ENCODE peak calls at places on chromosomes 5 and 9, in eight cellular contexts. A is substantia nigra, X is small intestine, Q is ovary, P is transverse colon, T is thoracic aorta, Z is Peyer's patch, W is RWPE1. N is an unnamed sample.

GRCh38 chr5:145347026-145347616 is 488.0 kb downstream of the PRELID2 start:
- DNase-seq in A (no peak), X (peak; percentile 23), Q (no peak), P (no peak), T (no peak), Z (no peak), W (peak; percentile 20), N (no peak)

GRCh38 chr9:70589571-70590263 is 175.3 kb upstream of the KLF9 start:
- DNase-seq in A (no peak), X (no peak), Q (no peak), P (no peak), T (peak; percentile 38), Z (no peak), W (no peak), N (no peak)

GRCh38 chr5:77486344-77486962 is 5.7 kb downstream of the WDR41 start:
- DNase-seq in A (no peak), X (no peak), Q (no peak), P (no peak), T (no peak), Z (no peak), W (peak; percentile 44), N (no peak)

GRCh38 chr5:140882591-140882899 is 621 bp downstream of the PCDHA13 start:
- DNase-seq in A (no peak), X (no peak), Q (no peak), P (no peak), T (no peak), Z (no peak), W (peak; percentile 62), N (no peak)

GRCh38 chr5:170757182-170757601 is 26.3 kb upstream of the GABRP start:
- DNase-seq in A (no peak), X (peak; percentile 93), Q (no peak), P (no peak), T (no peak), Z (no peak), W (no peak), N (no peak)

GRCh38 chr9:136328011-136328621 is 777 bp downstream of the GPSM1 start:
- DNase-seq in A (peak; percentile 97), X (no peak), Q (peak; percentile 77), P (no peak), T (no peak), Z (no peak), W (peak; percentile 77), N (no peak)

GRCh38 chr5:430214-430925 is 12.6 kb upstream of the EXOC3 start:
- DNase-seq in A (no peak), X (no peak), Q (no peak), P (no peak), T (no peak), Z (no peak), W (no peak), N (no peak)

GRCh38 chr9:88007291-88007650 is 32.9 kb upstream of the CDK20 start:
- DNase-seq in A (no peak), X (no peak), Q (no peak), P (no peak), T (no peak), Z (no peak), W (no peak), N (no peak)

DNA sequence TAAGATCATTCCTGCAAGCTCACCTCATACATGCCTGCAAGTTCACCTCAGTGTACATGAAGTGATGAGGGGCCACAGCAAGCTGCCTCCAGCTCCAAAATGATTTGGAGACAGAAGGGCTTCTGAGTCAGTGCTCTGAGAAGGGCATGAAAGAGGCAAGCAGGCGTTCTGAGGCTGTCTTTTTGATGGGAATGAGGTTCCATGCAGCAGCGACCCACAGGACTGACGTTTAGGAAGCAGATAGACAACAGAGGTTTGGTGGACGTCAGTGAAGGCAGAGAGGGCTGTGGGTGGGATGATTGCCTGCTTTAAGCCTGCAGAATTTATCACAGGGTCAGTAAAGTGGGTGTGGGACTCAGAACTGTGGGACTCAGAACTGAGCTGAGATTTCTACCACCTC is 8.9 kb upstream of the SMIM32 start:
- DNase-seq in A (no peak), X (no peak), Q (no peak), P (no peak), T (no peak), Z (no peak), W (no peak), N (no peak)
- H3K27ac ChIP-seq in A (no peak overlapping the region), X (no peak overlapping the region), Q (no peak overlapping the region), P (no peak overlapping the region), T (no peak overlapping the region), Z (no peak overlapping the region), W (no peak overlapping the region), N (no peak overlapping the region)

GRCh38 chr9:113587471-113588031 is 124.0 kb downstream of the RGS3 start:
- DNase-seq in A (no peak), X (no peak), Q (peak; percentile 76), P (no peak), T (no peak), Z (no peak), W (no peak), N (no peak)
- H3K27ac ChIP-seq in A (peak overlapping the region; percentile 43), X (peak overlapping the region; percentile 1), Q (no peak overlapping the region), P (peak overlapping the region; percentile 24), T (peak overlapping the region; percentile 79), Z (peak overlapping the region; percentile 29), W (peak overlapping the region; percentile 2), N (no peak overlapping the region)

DNA sequence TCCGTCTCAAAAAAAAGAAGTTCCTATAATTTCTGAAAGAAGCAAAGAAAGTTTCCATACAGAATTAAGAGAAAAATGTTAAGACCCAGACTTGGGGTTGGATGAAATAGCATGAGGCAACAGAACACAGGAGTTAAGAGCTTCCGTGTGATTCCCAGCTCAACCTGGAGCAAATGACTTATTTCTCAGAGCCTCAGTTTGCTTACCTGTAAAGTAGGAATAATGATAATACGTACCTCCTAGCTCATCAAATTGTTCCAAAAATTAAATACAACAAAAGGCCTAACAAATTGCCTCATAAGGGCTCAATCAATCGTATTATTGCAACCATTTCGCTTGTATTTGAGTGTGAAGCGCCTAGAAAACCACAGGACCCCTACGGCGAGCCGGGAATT is 600 bp upstream of the GPR107 start:
- DNase-seq in A (no peak), X (no peak), Q (no peak), P (no peak), T (no peak), Z (no peak), W (no peak), N (no peak)
- H3K27ac ChIP-seq in A (peak overlapping the region; percentile 84), X (peak overlapping the region; percentile 89), Q (peak overlapping the region; percentile 57), P (peak overlapping the region; percentile 93), T (peak overlapping the region; percentile 93), Z (peak overlapping the region; percentile 80), W (peak overlapping the region; percentile 86), N (peak overlapping the region; percentile 84)

DNA sequence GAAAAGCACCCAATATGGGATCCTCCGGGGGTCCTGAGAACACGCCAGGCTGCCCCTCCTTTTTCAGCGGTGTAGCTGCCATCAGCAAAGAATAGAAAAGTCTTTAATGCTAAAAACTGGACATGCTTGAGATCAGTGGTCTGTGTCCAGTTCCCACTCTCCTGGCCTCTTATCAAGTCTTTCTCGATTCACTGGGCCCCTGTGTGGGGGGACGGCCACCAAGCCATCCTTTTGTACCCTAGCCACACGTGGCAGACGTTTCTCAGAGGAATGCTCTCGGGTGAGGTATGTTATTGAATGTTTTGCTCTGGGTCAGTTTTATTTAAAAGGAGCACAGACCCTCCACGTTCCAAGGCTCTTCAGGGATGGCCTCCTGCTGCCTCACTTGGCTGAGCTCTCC is 23.6 kb downstream of the FABP6 start:
- DNase-seq in A (no peak), X (no peak), Q (no peak), P (no peak), T (no peak), Z (no peak), W (no peak), N (no peak)
- H3K27ac ChIP-seq in A (no peak overlapping the region), X (no peak overlapping the region), Q (no peak overlapping the region), P (no peak overlapping the region), T (no peak overlapping the region), Z (no peak overlapping the region), W (no peak overlapping the region), N (no peak overlapping the region)

DNA sequence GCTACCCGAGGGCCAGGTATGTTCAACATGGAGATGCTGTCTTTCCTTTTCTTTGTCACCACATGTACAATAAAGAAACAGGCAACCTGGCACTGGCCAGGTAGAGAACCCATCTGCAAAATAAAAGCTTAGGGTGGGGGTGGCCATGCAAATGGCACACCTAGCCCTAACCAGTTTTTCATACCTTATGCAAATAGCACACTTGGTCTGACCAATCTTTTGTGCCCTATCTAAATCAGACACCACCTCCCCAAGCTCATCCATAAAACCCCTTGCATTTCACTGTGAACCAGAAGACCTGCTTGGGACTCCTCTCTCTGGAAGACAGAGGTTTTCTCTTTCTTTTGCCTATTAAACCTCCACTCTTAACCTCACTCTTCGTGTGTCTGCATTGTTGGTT is 33.9 kb downstream of the JAKMIP2 start:
- DNase-seq in A (no peak), X (no peak), Q (no peak), P (no peak), T (no peak), Z (no peak), W (no peak), N (no peak)
- H3K27ac ChIP-seq in A (no peak overlapping the region), X (no peak overlapping the region), Q (no peak overlapping the region), P (no peak overlapping the region), T (no peak overlapping the region), Z (no peak overlapping the region), W (no peak overlapping the region), N (no peak overlapping the region)

GRCh38 chr5:65926276-65926761 is at the start of gene ERBIN:
- DNase-seq in A (peak; percentile 47), X (peak; percentile 81), Q (peak; percentile 86), P (peak; percentile 90), T (peak; percentile 31), Z (peak; percentile 83), W (peak; percentile 66), N (peak; percentile 89)
- H3K27ac ChIP-seq in A (peak within 1 kb of the TSS; percentile 99), X (peak within 1 kb of the TSS; percentile 97), Q (peak within 1 kb of the TSS; percentile 99), P (peak within 1 kb of the TSS; percentile 97), T (peak within 1 kb of the TSS; percentile 99), Z (peak within 1 kb of the TSS; percentile 99), W (peak within 1 kb of the TSS; percentile 99), N (peak within 1 kb of the TSS; percentile 100)

GRCh38 chr5:138716456-138716924 is 36.7 kb upstream of the CTNNA1 start:
- DNase-seq in A (no peak), X (no peak), Q (no peak), P (no peak), T (no peak), Z (no peak), W (no peak), N (no peak)
- H3K27ac ChIP-seq in A (no peak overlapping the region), X (no peak overlapping the region), Q (no peak overlapping the region), P (no peak overlapping the region), T (no peak overlapping the region), Z (no peak overlapping the region), W (no peak overlapping the region), N (no peak overlapping the region)

N was measured in colonic mucosa.